ENCODE peak calls at places on chromosomes 4 and X, in six cellular contexts. E, W, X, M, P and Y are unnamed samples.

GRCh38 chrX:41184312-41184711 is 99.1 kb downstream of the USP9X start:
- DNase-seq in W (no peak), E (peak; percentile 76), P (peak; percentile 28), X (no peak), M (no peak), Y (no peak)

GRCh38 chr4:118941799-118942198 is 53.1 kb downstream of the SYNPO2 start:
- DNase-seq in M (no peak), W (no peak), P (no peak), X (no peak), E (no peak), Y (no peak)

GRCh38 chr4:186789671-186790070 is 66.0 kb upstream of the FAT1 start:
- DNase-seq in M (no peak), X (no peak), P (no peak), W (no peak), E (no peak), Y (no peak)

GRCh38 chr4:53899544-53900274 is 164.7 kb downstream of the CHIC2 start:
- DNase-seq in M (no peak), X (no peak), W (peak; percentile 76), P (no peak), E (no peak), Y (peak; percentile 16)

GRCh38 chr4:113759696-113760093 is 1.8 kb downstream of the CAMK2D start:
- DNase-seq in P (peak; percentile 46), W (no peak), X (no peak), M (no peak), E (no peak), Y (no peak)

GRCh38 chr4:617644-618330 is 7.6 kb upstream of the PDE6B start:
- DNase-seq in M (no peak), W (no peak), X (peak; percentile 74), P (no peak), E (no peak), Y (no peak)

GRCh38 chr4:74671074-74671698 is 123.1 kb downstream of the BTC start:
- DNase-seq in X (no peak), P (peak; percentile 15), E (peak; percentile 64), W (peak; percentile 59), M (peak; percentile 7), Y (peak; percentile 62)

GRCh38 chrX:69024931-69025330 is 140.3 kb downstream of the PJA1 start:
- DNase-seq in M (peak; percentile 41), E (no peak), P (no peak), W (no peak), X (peak; percentile 79), Y (peak; percentile 5)

GRCh38 chr4:114811564-114812360 is 213.2 kb downstream of the UGT8 start:
- DNase-seq in M (no peak), P (no peak), X (no peak), E (no peak), W (no peak), Y (no peak)

GRCh38 chr4:69773443-69773842 is 13.0 kb upstream of the SULT1B1 start:
- DNase-seq in E (no peak), W (no peak), P (no peak), X (no peak), M (no peak), Y (no peak)

GRCh38 chr4:74444891-74445642 is at the start of gene AREG:
- DNase-seq in W (peak; percentile 48), M (peak; percentile 24), P (peak; percentile 18), X (peak; percentile 95), E (peak; percentile 89), Y (no peak)

GRCh38 chrX:97416461-97416860 is 532.8 kb downstream of the RPA4 start:
- DNase-seq in W (no peak), E (no peak), P (no peak), M (no peak), X (no peak), Y (no peak)

GRCh38 chr4:158314756-158315487 is 104.6 kb downstream of the TMEM144 start:
- DNase-seq in E (no peak), P (no peak), M (no peak), W (peak; percentile 89), X (no peak), Y (peak; percentile 91)

GRCh38 chr4:11503166-11503565 is 74.5 kb upstream of the HS3ST1 start:
- DNase-seq in M (no peak), W (no peak), E (no peak), P (no peak), X (no peak), Y (no peak)

GRCh38 chr4:143320113-143320512 is 16.6 kb upstream of the GAB1 start:
- DNase-seq in M (no peak), W (no peak), P (no peak), X (no peak), E (no peak), Y (no peak)

GRCh38 chr4:78661923-78662521 is 110.5 kb downstream of the ANXA3 start:
- DNase-seq in E (peak; percentile 40), W (peak; percentile 61), P (peak; percentile 20), X (no peak), M (no peak), Y (peak; percentile 48)

GRCh38 chr4:156109943-156110925 is 156.6 kb upstream of the CTSO start:
- DNase-seq in P (no peak), X (no peak), W (peak; percentile 35), E (no peak), M (no peak), Y (no peak)

GRCh38 chrX:40933132-40934078 is 151.8 kb upstream of the USP9X start:
- DNase-seq in E (no peak), P (no peak), M (peak; percentile 30), X (no peak), W (peak; percentile 50), Y (peak; percentile 38)

GRCh38 chr4:171390626-171391025 is 422.6 kb upstream of the GALNTL6 start:
- DNase-seq in M (no peak), E (no peak), X (no peak), W (no peak), P (no peak), Y (no peak)

GRCh38 chr4:6701371-6701770 is 7.7 kb downstream of the S100P start:
- DNase-seq in W (no peak), E (no peak), M (no peak), P (no peak), X (no peak), Y (no peak)

GRCh38 chr4:108433832-108434231 is 186.5 kb upstream of the RPL34 start:
- DNase-seq in P (no peak), M (no peak), W (peak; percentile 56), E (no peak), X (no peak), Y (no peak)

GRCh38 chrX:148135738-148136137 is 154.6 kb downstream of the FMR1NB start:
- DNase-seq in X (no peak), W (no peak), P (no peak), E (no peak), M (no peak), Y (no peak)

GRCh38 chr4:40630335-40631021 is 814 bp upstream of the RBM47 start:
- DNase-seq in W (no peak), E (peak; percentile 65), M (peak; percentile 21), X (peak; percentile 91), P (peak; percentile 62), Y (no peak)
- H3K4me3 ChIP-seq in W (no peak overlapping the region), E (peak overlapping the region; percentile 92), M (no peak overlapping the region), X (peak overlapping the region; percentile 67), P (peak overlapping the region; percentile 58), Y (peak overlapping the region; percentile 60)

GRCh38 chrX:119755981-119756533 is 2.3 kb upstream of the SOWAHD start:
- DNase-seq in W (no peak), X (no peak), E (peak; percentile 91), M (no peak), P (peak; percentile 60), Y (no peak)
- TF ChIP-seq CTCF in W (no peak), X (no peak), E (no peak), M (no peak), P (no peak), Y (no peak)

GRCh38 chr4:24226667-24227066 is 336.8 kb upstream of the PPARGC1A start:
- DNase-seq in M (no peak), P (no peak), E (peak; percentile 72), X (no peak), W (peak; percentile 74), Y (no peak)
- H3K4me3 ChIP-seq in M (no peak overlapping the region), P (no peak overlapping the region), E (peak overlapping the region; percentile 9), X (no peak overlapping the region), W (peak overlapping the region; percentile 34), Y (no peak overlapping the region)

DNA sequence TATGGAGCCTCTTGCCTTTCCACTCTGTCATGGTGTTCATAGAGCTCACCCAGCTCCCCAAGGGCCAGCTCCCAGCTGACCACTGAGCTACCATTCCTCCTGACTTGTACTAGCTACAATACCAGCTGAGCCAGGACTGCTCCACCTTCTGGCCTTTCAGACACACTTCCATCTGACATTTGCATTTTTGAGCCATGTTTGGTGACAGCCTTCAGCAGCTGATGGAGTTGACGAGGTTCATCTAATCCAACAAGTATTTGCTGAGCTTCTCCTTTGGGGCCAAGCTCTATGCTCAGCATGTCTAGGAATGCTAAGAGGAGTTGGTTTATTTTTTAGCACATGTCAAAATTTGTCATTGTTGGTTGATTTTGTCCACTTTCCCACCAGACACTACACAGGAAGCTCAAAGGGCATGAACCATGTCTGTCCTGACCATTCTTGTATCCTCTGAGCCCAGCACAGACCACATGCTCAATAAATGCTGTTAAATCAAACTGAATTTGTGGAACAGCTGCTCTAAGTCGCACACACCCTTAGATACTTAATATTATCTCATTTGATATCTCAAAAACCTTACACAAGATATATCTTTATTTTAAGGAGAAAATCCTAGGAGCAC is 142.6 kb upstream of the PPARGC1A start:
- DNase-seq in M (peak; percentile 4), P (peak; percentile 10), E (peak; percentile 40), X (no peak), W (no peak), Y (no peak)
- TF ChIP-seq CTCF in M (peak; percentile 27), P (peak; percentile 57), E (peak; percentile 53), X (peak; percentile 23), W (no peak), Y (peak; percentile 17)

GRCh38 chr4:106314960-106315359 is 1.0 kb downstream of the TBCK start:
- DNase-seq in W (no peak), P (no peak), M (no peak), E (no peak), X (no peak), Y (no peak)

GRCh38 chr4:106312377-106312776 is 3.6 kb downstream of the TBCK start:
- DNase-seq in E (no peak), X (no peak), M (no peak), W (no peak), P (no peak), Y (peak; percentile 19)

GRCh38 chr4:106315968-106316772 is at the start of the genes AIMP1 and TBCK:
- DNase-seq in X (peak; percentile 93), P (peak; percentile 92), W (peak; percentile 82), M (peak; percentile 84), E (peak; percentile 91), Y (peak; percentile 86)

GRCh38 chr4:106315476-106315967 is 487 bp downstream of the TBCK start:
- DNase-seq in P (peak; percentile 37), E (peak; percentile 21), W (no peak), M (no peak), X (no peak), Y (no peak)

GRCh38 chr4:106312997-106313522 is 2.9 kb downstream of the TBCK start:
- DNase-seq in E (no peak), P (no peak), W (no peak), M (no peak), X (no peak), Y (no peak)
- H3K4me3 ChIP-seq in E (no peak overlapping the region), P (no peak overlapping the region), W (no peak overlapping the region), M (no peak overlapping the region), X (no peak overlapping the region), Y (no peak overlapping the region)

GRCh38 chr4:104811727-104812126 is 317.0 kb upstream of the CXXC4 start:
- DNase-seq in E (no peak), M (no peak), W (no peak), X (no peak), P (no peak), Y (no peak)
- TF ChIP-seq CTCF in E (no peak), M (no peak), W (no peak), X (no peak), P (no peak), Y (no peak)